ENCODE peak calls at places on chromosomes 4 and X, in eight cellular contexts. J is heart left ventricle, C is brain microvascular endothelial cell, N is fibroblast of pulmonary artery, G is NB4, D is thyroid gland, L is GM23338, I is BJ. U is an unnamed sample.

GRCh38 chr4:155208258-155209054 is at the start of gene NPY2R:
- DNase-seq in J (peak; percentile 26), C (no peak), N (no peak), G (no peak), D (peak; percentile 6), L (peak; percentile 67), I (no peak), U (no peak)

GRCh38 chr4:180449395-180449956 is 1793.7 kb upstream of the TENM3 start:
- DNase-seq in J (no peak), C (no peak), N (peak; percentile 27), G (peak; percentile 48), D (peak; percentile 30), L (peak; percentile 84), I (no peak), U (peak; percentile 0)

GRCh38 chr4:114384629-114385028 is 214.0 kb upstream of the UGT8 start:
- DNase-seq in J (no peak), C (peak; percentile 46), N (peak; percentile 78), G (peak; percentile 51), D (no peak), L (peak; percentile 56), I (no peak), U (peak; percentile 76)

GRCh38 chr4:122747883-122748282 is 15.4 kb downstream of the BBS12 start:
- DNase-seq in J (no peak), C (peak; percentile 76), N (peak; percentile 77), G (no peak), D (no peak), L (no peak), I (no peak), U (peak; percentile 85)

GRCh38 chr4:123528501-123529277 is 132.1 kb downstream of the SPRY1 start:
- DNase-seq in J (no peak), C (no peak), N (no peak), G (no peak), D (no peak), L (no peak), I (no peak), U (no peak)

GRCh38 chrX:119784747-119785446 is 6.5 kb downstream of the RPL39 start:
- DNase-seq in J (no peak), C (no peak), N (peak; percentile 44), G (peak; percentile 68), D (peak; percentile 2), L (peak; percentile 47), I (no peak), U (peak; percentile 52)

GRCh38 chrX:45986971-45987370 is 558.2 kb downstream of the ZNF674 start:
- DNase-seq in J (no peak), C (peak; percentile 19), N (peak; percentile 4), G (no peak), D (no peak), L (no peak), I (no peak), U (no peak)

GRCh38 chrX:136049608-136050007 is 64.4 kb downstream of the SLC9A6 start:
- DNase-seq in J (no peak), C (no peak), N (no peak), G (no peak), D (no peak), L (no peak), I (no peak), U (no peak)

GRCh38 chrX:29858714-29859113 is 356.6 kb upstream of the MAGEB2 start:
- DNase-seq in J (no peak), C (peak; percentile 9), N (peak; percentile 13), G (no peak), D (no peak), L (no peak), I (peak; percentile 6), U (peak; percentile 44)

GRCh38 chrX:6678313-6678712 is 143.4 kb upstream of the VCX3A start:
- DNase-seq in J (no peak), C (no peak), N (no peak), G (no peak), D (no peak), L (no peak), I (no peak), U (no peak)

GRCh38 chr4:24164797-24165196 is 274.9 kb upstream of the PPARGC1A start:
- DNase-seq in J (no peak), C (no peak), N (no peak), G (no peak), D (no peak), L (no peak), I (no peak), U (no peak)

GRCh38 chr4:76956961-76957738 is 7.6 kb downstream of the SEPTIN11 start:
- DNase-seq in J (peak; percentile 57), C (no peak), N (no peak), G (no peak), D (no peak), L (no peak), I (no peak), U (no peak)

GRCh38 chr4:7034262-7035081 is 8.7 kb upstream of the TADA2B start:
- DNase-seq in J (no peak), C (peak; percentile 58), N (peak; percentile 34), G (no peak), D (no peak), L (peak; percentile 46), I (no peak), U (peak; percentile 63)

GRCh38 chr4:38382492-38382891 is 281.5 kb upstream of the KLF3 start:
- DNase-seq in J (no peak), C (no peak), N (no peak), G (no peak), D (no peak), L (no peak), I (no peak), U (no peak)

GRCh38 chr4:8101213-8101781 is 57.3 kb downstream of the ABLIM2 start:
- DNase-seq in J (no peak), C (no peak), N (peak; percentile 72), G (no peak), D (no peak), L (no peak), I (no peak), U (peak; percentile 84)

DNA sequence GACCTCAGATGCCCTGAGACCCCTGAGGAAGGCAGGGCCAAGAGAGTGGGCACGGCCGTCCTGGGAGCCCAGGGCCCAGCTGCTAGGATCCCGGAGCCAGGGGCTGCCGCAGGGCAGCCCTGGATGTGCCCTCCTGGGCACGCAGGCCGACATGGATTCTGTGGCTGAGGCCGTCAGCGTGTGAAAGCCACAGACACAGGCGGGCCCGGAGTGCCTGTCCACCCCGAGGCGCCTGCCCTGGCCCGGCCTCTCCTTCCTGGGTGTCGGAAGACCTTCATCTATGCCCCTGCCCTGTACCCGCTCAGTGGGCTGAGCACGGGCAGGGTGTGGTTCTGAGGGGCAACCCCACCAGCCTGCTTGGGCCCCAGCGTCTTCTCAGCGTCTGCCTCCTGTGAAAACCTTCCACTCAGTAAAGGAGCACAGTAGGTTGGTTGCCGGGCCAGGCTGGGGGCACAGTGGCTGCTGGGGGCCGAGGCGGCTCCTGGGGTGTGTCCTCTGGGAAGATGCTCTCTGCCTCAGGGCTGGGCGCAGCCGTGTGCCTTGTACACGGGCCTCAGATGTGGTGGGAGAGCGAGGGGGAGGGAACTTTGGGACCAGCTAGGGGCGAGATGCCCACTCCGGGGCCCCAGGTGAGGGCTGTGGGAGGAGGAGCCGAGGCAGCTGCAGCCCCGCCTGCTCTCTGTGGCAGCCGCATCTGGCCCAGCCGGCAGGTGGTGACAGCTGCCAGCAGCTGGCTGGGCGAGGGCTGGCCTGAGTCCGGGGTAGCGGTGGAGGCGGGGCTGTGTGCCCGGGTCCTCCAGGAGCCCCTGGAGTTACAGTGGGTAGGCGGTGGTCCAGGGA is 20.8 kb downstream of the FGFRL1 start:
- DNase-seq in J (no peak), C (no peak), N (no peak), G (no peak), D (peak; percentile 57), L (no peak), I (no peak), U (no peak)
- TF ChIP-seq CTCF in J (no peak), C (no peak), N (no peak), G (no peak), D (peak; percentile 29), L (no peak), I (no peak), U (peak; percentile 2)

DNA sequence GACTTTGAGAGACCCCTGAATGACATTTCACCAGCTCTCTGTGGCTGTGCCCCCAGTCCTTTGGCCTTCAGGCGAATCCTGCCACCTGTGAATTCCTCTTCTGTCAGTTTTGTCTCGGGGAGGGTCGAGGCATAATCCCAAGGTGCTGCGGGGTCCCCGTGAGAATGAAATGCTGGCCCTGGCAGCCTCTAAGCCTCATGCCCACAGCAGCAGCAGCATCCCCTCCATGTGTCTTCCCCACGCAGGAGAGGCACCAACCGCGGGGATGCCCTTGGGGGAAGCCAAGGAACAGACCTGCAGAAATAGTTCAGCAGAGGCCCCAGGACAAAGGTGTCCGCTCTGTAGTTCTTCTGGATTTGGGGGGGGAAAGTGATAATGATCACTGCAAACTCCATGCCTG is 104.8 kb downstream of the PHKA2 start:
- DNase-seq in J (no peak), C (no peak), N (no peak), G (no peak), D (no peak), L (no peak), I (no peak), U (no peak)
- H3K4me3 ChIP-seq in J (no peak overlapping the region), C (no peak overlapping the region), N (no peak overlapping the region), G (no peak overlapping the region), D (no peak overlapping the region), L (no peak overlapping the region), I (no peak overlapping the region), U (no peak overlapping the region)

DNA sequence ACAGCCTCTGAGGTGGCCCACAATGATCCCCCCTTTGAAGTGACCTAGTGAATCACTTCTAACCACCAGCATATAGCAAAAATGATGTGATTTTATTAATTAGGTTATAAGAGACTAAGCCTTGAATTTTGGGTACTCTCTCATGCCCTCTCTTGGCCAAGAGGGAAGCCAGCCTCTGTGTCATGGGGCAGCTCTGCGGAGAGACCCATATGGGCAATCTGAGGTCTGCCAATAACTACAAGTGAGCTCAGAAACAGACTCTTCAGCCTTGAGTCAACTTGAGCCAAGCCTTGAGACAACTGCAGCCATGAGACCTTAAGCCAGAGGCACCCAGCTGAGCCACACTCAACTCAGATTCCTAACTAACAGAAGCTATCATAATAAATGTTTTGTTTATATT is 45.7 kb downstream of the MANBA start:
- DNase-seq in J (no peak), C (peak; percentile 13), N (no peak), G (no peak), D (no peak), L (peak; percentile 35), I (no peak), U (peak; percentile 54)
- TF ChIP-seq CTCF in J (no peak), C (peak; percentile 31), N (peak; percentile 3), G (no peak), D (no peak), L (peak; percentile 42), I (no peak), U (peak; percentile 28)

GRCh38 chrX:17635231-17635630 is 102.1 kb upstream of the SCML1 start:
- DNase-seq in J (no peak), C (peak; percentile 27), N (peak; percentile 1), G (no peak), D (peak; percentile 28), L (peak; percentile 83), I (no peak), U (peak; percentile 82)

GRCh38 chrX:17633546-17633945 is 103.7 kb upstream of the SCML1 start:
- DNase-seq in J (no peak), C (no peak), N (no peak), G (no peak), D (no peak), L (no peak), I (no peak), U (no peak)

GRCh38 chrX:17634542-17635207 is 102.6 kb upstream of the SCML1 start:
- DNase-seq in J (no peak), C (no peak), N (no peak), G (no peak), D (no peak), L (no peak), I (no peak), U (no peak)

GRCh38 chrX:17631647-17632046 is 105.6 kb upstream of the SCML1 start:
- DNase-seq in J (no peak), C (no peak), N (no peak), G (no peak), D (no peak), L (no peak), I (no peak), U (no peak)

GRCh38 chrX:17632942-17633341 is 104.4 kb upstream of the SCML1 start:
- DNase-seq in J (no peak), C (no peak), N (peak; percentile 2), G (no peak), D (no peak), L (no peak), I (no peak), U (peak; percentile 25)
- H3K4me3 ChIP-seq in J (no peak overlapping the region), C (no peak overlapping the region), N (no peak overlapping the region), G (no peak overlapping the region), D (no peak overlapping the region), L (no peak overlapping the region), I (no peak overlapping the region), U (no peak overlapping the region)

U was measured in choroid plexus epithelial cell.